ENCODE peak calls at places on chromosomes 7 and 10, in five cellular contexts. K, W, Q, T and H are unnamed samples.

GRCh38 chr10:63976538-63976937 is 455.3 kb downstream of the REEP3 start:
- DNase-seq in K (no peak), T (no peak), Q (peak), W (peak), H (peak)

GRCh38 chr7:25877802-25878789 is 273.9 kb upstream of the NFE2L3 start:
- DNase-seq in K (no peak), T (no peak), Q (no peak), W (no peak), H (no peak)

GRCh38 chr7:112070674-112071256 is 135.4 kb downstream of the DOCK4 start:
- DNase-seq in K (no peak), T (no peak), Q (no peak), W (no peak), H (no peak)

GRCh38 chr7:147308539-147308938 is 1191.9 kb downstream of the CNTNAP2 start:
- DNase-seq in Q (peak), T (no peak), W (peak), K (no peak), H (peak)

GRCh38 chr7:71868797-71869196 is 543.3 kb downstream of the CALN1 start:
- DNase-seq in T (peak), K (no peak), Q (no peak), W (peak), H (no peak)

GRCh38 chr10:35340975-35341374 is 4.7 kb downstream of the CCNY start:
- DNase-seq in W (no peak), K (no peak), T (no peak), Q (no peak), H (no peak)

GRCh38 chr7:103113164-103113563 is 35.7 kb downstream of the NAPEPLD start:
- DNase-seq in T (peak), K (no peak), W (peak), Q (no peak), H (peak)

GRCh38 chr10:128792426-128793140 is 666.4 kb upstream of the MKI67 start:
- DNase-seq in W (no peak), Q (no peak), K (no peak), T (no peak), H (no peak)

GRCh38 chr7:79620291-79620690 is 166.8 kb upstream of the MAGI2 start:
- DNase-seq in W (no peak), T (no peak), Q (no peak), K (no peak), H (no peak)

GRCh38 chr10:22986771-22987542 is 59.1 kb downstream of the ARMC3 start:
- DNase-seq in W (peak), T (peak), Q (no peak), K (peak), H (no peak)

GRCh38 chr7:44391171-44391570 is 65.8 kb upstream of the CAMK2B start:
- DNase-seq in W (no peak), Q (no peak), K (no peak), T (no peak), H (no peak)

GRCh38 chr7:112624416-112624815 is 143.6 kb downstream of the LSMEM1 start:
- DNase-seq in W (no peak), K (no peak), T (no peak), Q (no peak), H (no peak)

GRCh38 chr10:63491558-63492316 is 26.0 kb upstream of the JMJD1C start:
- DNase-seq in K (no peak), T (peak), Q (no peak), W (peak), H (no peak)

GRCh38 chr10:131961047-131961776 is 20.5 kb downstream of the BNIP3 start:
- DNase-seq in K (no peak), W (no peak), Q (no peak), T (no peak), H (no peak)

GRCh38 chr10:45354261-45354660 is 19.8 kb upstream of the ALOX5 start:
- DNase-seq in T (no peak), W (no peak), K (no peak), Q (no peak), H (no peak)

GRCh38 chr10:6195891-6196290 is 6.8 kb upstream of the PFKFB3 start:
- DNase-seq in K (no peak), Q (no peak), W (peak), T (no peak), H (no peak)

GRCh38 chr7:30306977-30307376 is 22.6 kb downstream of the ZNRF2 start:
- DNase-seq in W (no peak), K (no peak), Q (no peak), T (no peak), H (no peak)

GRCh38 chr7:139743967-139744767 is 33.6 kb downstream of the HIPK2 start:
- DNase-seq in K (no peak), T (peak), W (no peak), Q (no peak), H (no peak)

GRCh38 chr10:308572-309085 is 173.4 kb downstream of the ZMYND11 start:
- DNase-seq in W (no peak), K (no peak), T (no peak), Q (no peak), H (no peak)

GRCh38 chr10:45373783-45374450 is at the start of gene ALOX5:
- DNase-seq in W (no peak), Q (peak), K (no peak), T (no peak), H (peak)

GRCh38 chr10:58967551-58968418 is 208.7 kb upstream of the PHYHIPL start:
- DNase-seq in K (no peak), T (no peak), W (no peak), Q (peak), H (peak)

GRCh38 chr10:870564-871166 is 60.8 kb downstream of the LARP4B start:
- DNase-seq in Q (no peak), W (no peak), K (no peak), T (no peak), H (no peak)

GRCh38 chr10:21519981-21520436 is 5.5 kb downstream of the SKIDA1 start:
- DNase-seq in K (no peak), Q (no peak), T (peak), W (peak), H (no peak)

GRCh38 chr7:35826751-35827150 is 25.9 kb downstream of the SEPTIN7 start:
- DNase-seq in Q (no peak), K (no peak), W (no peak), T (no peak), H (no peak)

GRCh38 chr10:92846-93245 is 42.4 kb upstream of the ZMYND11 start:
- DNase-seq in K (no peak), W (no peak), T (no peak), Q (no peak), H (no peak)

GRCh38 chr10:93073539-93074136 is at the start of gene CYP26A1:
- DNase-seq in W (no peak), T (no peak), K (no peak), Q (no peak), H (no peak)

GRCh38 chr10:132497083-132497680 is 40.4 kb upstream of the INPP5A start:
- DNase-seq in Q (no peak), W (no peak), T (no peak), K (no peak), H (no peak)

GRCh38 chr10:71835671-71836593 is 15.1 kb downstream of the PSAP start:
- DNase-seq in Q (no peak), T (peak), W (peak), K (peak), H (no peak)

GRCh38 chr10:16597656-16598055 is 76.0 kb upstream of the C1QL3 start:
- DNase-seq in W (no peak), K (no peak), T (peak), Q (no peak), H (peak)

GRCh38 chr7:132276986-132277716 is 299.1 kb downstream of the PLXNA4 start:
- DNase-seq in W (no peak), T (peak), Q (no peak), K (no peak), H (no peak)

GRCh38 chr10:46308666-46309450 is 22.1 kb downstream of the ANTXRL start:
- DNase-seq in K (no peak), T (no peak), Q (no peak), W (no peak), H (no peak)

GRCh38 chr7:75920431-75921161 is 5.6 kb downstream of the POR start:
- DNase-seq in W (peak), T (peak), K (no peak), Q (no peak), H (no peak)

GRCh38 chr10:7818295-7819125 is at the start of gene TAF3:
- DNase-seq in W (peak), Q (peak), T (peak), K (peak), H (peak)

GRCh38 chr10:81866753-81867152 is 8.2 kb upstream of the NRG3 start:
- DNase-seq in T (no peak), Q (no peak), W (no peak), K (no peak), H (no peak)

GRCh38 chr7:28919510-28919909 is 38.6 kb downstream of the TRIL start:
- DNase-seq in W (peak), T (peak), Q (no peak), K (no peak), H (no peak)

GRCh38 chr10:126658928-126659327 is 11.6 kb downstream of the C10orf90 start:
- DNase-seq in Q (no peak), T (no peak), W (no peak), K (no peak), H (no peak)

GRCh38 chr10:26879744-26880143 is 19.0 kb upstream of the ABI1 start:
- DNase-seq in Q (no peak), T (no peak), W (no peak), K (no peak), H (no peak)

GRCh38 chr10:75432176-75432575 is 752 bp downstream of the LRMDA start:
- DNase-seq in K (no peak), Q (no peak), W (no peak), T (no peak), H (no peak)

GRCh38 chr10:31776159-31776558 is 152.5 kb downstream of the ARHGAP12 start:
- DNase-seq in Q (no peak), K (no peak), T (no peak), W (no peak), H (no peak)

GRCh38 chr10:31774291-31774900 is 154.2 kb downstream of the ARHGAP12 start:
- DNase-seq in W (no peak), T (no peak), Q (peak), K (no peak), H (no peak)

GRCh38 chr10:31774928-31775668 is 153.5 kb downstream of the ARHGAP12 start:
- DNase-seq in W (no peak), T (no peak), Q (peak), K (no peak), H (no peak)

GRCh38 chr10:31771345-31771831 is 157.2 kb downstream of the ARHGAP12 start:
- DNase-seq in K (no peak), Q (no peak), W (peak), T (peak), H (no peak)

GRCh38 chr10:31773749-31774148 is 154.9 kb downstream of the ARHGAP12 start:
- DNase-seq in W (no peak), T (no peak), Q (no peak), K (no peak), H (no peak)
- H3K9ac ChIP-seq in W (no peak), T (no peak), Q (no peak), K (no peak), H (no peak)

GRCh38 chr7:2634265-2635145 is 2.7 kb downstream of the TTYH3 start:
- DNase-seq in Q (no peak), W (no peak), K (no peak), T (no peak), H (no peak)
- H3K9ac ChIP-seq in Q (peak), W (peak), K (no peak), T (peak), H (peak)

GRCh38 chr7:17083392-17084165 is 201.8 kb upstream of the AGR3 start:
- DNase-seq in T (no peak), Q (no peak), K (no peak), W (no peak), H (no peak)
- H3K9ac ChIP-seq in T (no peak), Q (no peak), K (no peak), W (no peak), H (no peak)

DNA sequence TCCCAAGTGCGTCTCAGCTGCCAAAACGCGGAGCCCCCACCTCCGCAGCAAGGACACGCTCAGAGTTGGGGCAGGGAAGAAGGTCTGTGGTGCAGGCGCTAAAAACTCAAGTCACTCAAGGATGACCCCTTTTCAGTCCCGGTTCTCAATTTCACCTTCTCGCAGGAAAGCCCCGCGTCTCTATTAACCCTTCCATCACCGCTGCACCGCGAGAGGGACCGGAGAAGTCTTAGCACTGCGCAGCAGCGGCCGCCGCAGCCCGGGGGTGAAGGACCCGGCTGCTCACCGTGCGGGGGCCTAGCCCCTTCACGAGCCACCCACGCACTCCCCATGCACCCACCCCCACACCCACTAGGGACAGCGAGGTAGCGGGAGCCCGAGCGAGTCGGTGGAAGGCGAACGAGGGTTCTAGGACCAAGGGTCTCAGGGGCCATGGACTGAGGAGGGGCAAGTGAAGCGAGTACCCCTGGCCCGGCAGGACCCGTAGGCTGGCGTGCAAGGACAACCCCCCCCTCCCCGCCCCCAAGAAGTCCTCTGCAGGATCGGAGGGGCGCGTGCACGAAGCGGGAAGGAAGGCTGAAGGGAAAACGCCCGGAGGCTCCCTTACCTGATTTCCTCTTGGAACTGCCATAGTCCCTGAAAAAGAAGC is 162.8 kb downstream of the SH3PXD2A start:
- DNase-seq in K (no peak), T (no peak), W (no peak), Q (no peak), H (no peak)
- H3K9ac ChIP-seq in K (peak), T (peak), W (peak), Q (peak), H (peak)

DNA sequence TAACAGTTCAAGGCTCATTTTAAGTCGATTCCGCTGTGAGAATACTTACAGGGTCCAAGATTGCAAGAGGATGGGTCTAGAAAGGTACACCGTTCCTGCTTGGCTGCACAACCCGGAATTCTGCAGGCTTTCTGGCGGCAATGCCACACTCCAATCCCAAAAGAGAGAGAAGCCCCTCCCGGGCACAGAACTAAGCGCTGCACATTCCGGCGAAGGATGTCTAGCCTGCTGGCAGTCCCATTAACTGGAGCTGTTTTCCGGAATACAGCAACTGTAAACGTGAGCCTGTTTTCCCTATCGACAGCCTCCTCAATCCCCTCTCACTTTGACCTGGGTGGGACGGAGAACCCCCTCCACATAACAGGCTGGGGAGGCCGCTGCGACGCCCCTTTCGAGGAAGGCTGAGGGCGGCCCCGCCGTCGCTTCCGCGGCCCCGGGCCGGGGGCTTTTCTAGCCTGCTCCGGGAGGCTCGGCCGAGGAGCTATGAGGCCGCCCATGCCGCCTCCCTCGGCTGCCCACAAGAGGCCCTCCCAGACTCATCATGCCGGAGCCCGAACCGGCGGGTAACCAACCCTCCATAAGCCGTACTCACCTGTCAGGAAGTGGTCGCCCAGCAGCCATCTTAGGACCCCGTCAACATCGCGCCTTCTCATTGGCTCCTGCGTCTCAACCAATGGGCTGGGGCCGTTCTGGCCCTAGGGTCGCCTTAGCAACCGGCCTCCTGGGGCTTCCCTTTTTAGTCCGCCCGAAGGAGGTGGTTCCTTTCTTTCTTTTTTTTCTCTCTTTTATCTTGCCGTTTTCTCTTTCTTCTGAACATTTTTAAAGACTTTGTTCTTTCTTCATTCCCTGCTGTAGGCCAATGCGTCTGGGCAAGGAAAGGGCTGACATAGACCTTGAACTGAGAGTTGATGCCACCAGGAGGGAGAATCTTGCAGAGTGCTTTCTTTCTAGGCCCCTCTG is at the start of gene FAM204A:
- DNase-seq in W (peak), Q (peak), T (peak), K (peak), H (peak)
- H3K9ac ChIP-seq in W (peak), Q (peak), T (peak), K (peak), H (peak)